ENCODE peak calls at places on chromosomes 2 and 18, in five cellular contexts. One of them, this sample, is unnamed.

GRCh38 chr2:129396980-129397599 is 582.4 kb upstream of the RAB6C start:
- DNase-seq in activated T-cell treated with anti-CD3 and anti-CD28 coated beads for 1 hour: no peak
- DNase-seq in erythroblast: peak
- DNase-seq in SK-N-SH: peak
- DNase-seq in MM.1S: peak
- DNase-seq in this sample: no peak

GRCh38 chr2:180622122-180622918 is 358.1 kb upstream of the UBE2E3 start:
- DNase-seq in MM.1S: no peak
- DNase-seq in SK-N-SH: no peak
- DNase-seq in activated T-cell treated with anti-CD3 and anti-CD28 coated beads for 1 hour: no peak
- DNase-seq in erythroblast: no peak
- DNase-seq in this sample: no peak

GRCh38 chr18:43279015-43279758 is 1.9 kb upstream of the SYT4 start:
- DNase-seq in activated T-cell treated with anti-CD3 and anti-CD28 coated beads for 1 hour: no peak
- DNase-seq in SK-N-SH: peak
- DNase-seq in MM.1S: no peak
- DNase-seq in erythroblast: peak
- DNase-seq in this sample: no peak

GRCh38 chr2:64837116-64837704 is 152.0 kb upstream of the SLC1A4 start:
- DNase-seq in SK-N-SH: no peak
- DNase-seq in MM.1S: no peak
- DNase-seq in activated T-cell treated with anti-CD3 and anti-CD28 coated beads for 1 hour: no peak
- DNase-seq in erythroblast: no peak
- DNase-seq in this sample: no peak

GRCh38 chr18:22465859-22466602 is 48.3 kb upstream of the CTAGE1 start:
- DNase-seq in SK-N-SH: no peak
- DNase-seq in erythroblast: peak
- DNase-seq in activated T-cell treated with anti-CD3 and anti-CD28 coated beads for 1 hour: no peak
- DNase-seq in MM.1S: no peak
- DNase-seq in this sample: no peak

GRCh38 chr18:58338141-58338540 is 290.8 kb downstream of the ALPK2 start:
- DNase-seq in activated T-cell treated with anti-CD3 and anti-CD28 coated beads for 1 hour: no peak
- DNase-seq in erythroblast: no peak
- DNase-seq in MM.1S: no peak
- DNase-seq in SK-N-SH: no peak
- DNase-seq in this sample: no peak

GRCh38 chr2:188369365-188369764 is 77.7 kb downstream of the GULP1 start:
- DNase-seq in SK-N-SH: peak
- DNase-seq in MM.1S: peak
- DNase-seq in erythroblast: peak
- DNase-seq in activated T-cell treated with anti-CD3 and anti-CD28 coated beads for 1 hour: no peak
- DNase-seq in this sample: no peak

GRCh38 chr2:223465793-223466192 is 136.4 kb downstream of the SCG2 start:
- DNase-seq in erythroblast: no peak
- DNase-seq in activated T-cell treated with anti-CD3 and anti-CD28 coated beads for 1 hour: no peak
- DNase-seq in SK-N-SH: no peak
- DNase-seq in MM.1S: no peak
- DNase-seq in this sample: no peak

GRCh38 chr2:218354850-218355443 is 1.7 kb upstream of the CATIP start:
- DNase-seq in erythroblast: no peak
- DNase-seq in MM.1S: no peak
- DNase-seq in activated T-cell treated with anti-CD3 and anti-CD28 coated beads for 1 hour: no peak
- DNase-seq in SK-N-SH: no peak
- DNase-seq in this sample: no peak

GRCh38 chr2:123502926-123503325 is 522.2 kb upstream of the CNTNAP5 start:
- DNase-seq in erythroblast: no peak
- DNase-seq in SK-N-SH: no peak
- DNase-seq in activated T-cell treated with anti-CD3 and anti-CD28 coated beads for 1 hour: no peak
- DNase-seq in MM.1S: no peak
- DNase-seq in this sample: no peak

GRCh38 chr2:48268671-48269070 is 261.3 kb upstream of the STON1 start:
- DNase-seq in MM.1S: no peak
- DNase-seq in SK-N-SH: no peak
- DNase-seq in erythroblast: no peak
- DNase-seq in activated T-cell treated with anti-CD3 and anti-CD28 coated beads for 1 hour: no peak
- DNase-seq in this sample: no peak